ENCODE peak calls at places on chromosome 7, in six cellular contexts. B is stimulated activated CD4-positive, alpha-beta T cell treated with anti-CD3 and anti-CD28 coated beads, Interleukin-2, amount 100 ng/mL, for 24 hours; W is NCI-H345; A is upper lobe of right lung; X is mesenchymal stem cell; Z is activated B cell treated with CpG ODN at 0.5 μM for 24 hours. V is an unnamed sample.
A peak's percentile ranks its signal among the peaks of the same experiment; 100 is the strongest.

GRCh38 chr7:299628-300027 is 9.7 kb downstream of the FOXL3 start:
- DNase-seq in W (no peak), B (no peak), X (no peak), A (peak; percentile 41), Z (no peak), V (no peak)

GRCh38 chr7:158734861-158735260 is 30.3 kb upstream of the NCAPG2 start:
- DNase-seq in X (peak; percentile 30), A (no peak), W (no peak), Z (no peak), B (no peak), V (no peak)

GRCh38 chr7:112204072-112204775 is 2.0 kb downstream of the DOCK4 start:
- DNase-seq in W (peak; percentile 39), B (no peak), A (no peak), Z (no peak), X (peak; percentile 38), V (no peak)

GRCh38 chr7:90595801-90596683 is at the start of gene CDK14:
- DNase-seq in B (peak; percentile 46), W (peak; percentile 81), A (peak; percentile 91), X (peak; percentile 72), Z (peak; percentile 79), V (peak; percentile 92)

GRCh38 chr7:150373049-150373801 is 4.6 kb downstream of the REPIN1 start:
- DNase-seq in Z (no peak), A (peak; percentile 46), W (no peak), X (no peak), B (no peak), V (no peak)

GRCh38 chr7:82549616-82550285 is 106.2 kb upstream of the CACNA2D1 start:
- DNase-seq in A (no peak), W (no peak), B (no peak), X (no peak), Z (no peak), V (no peak)

GRCh38 chr7:45990276-45990675 is 69.2 kb upstream of the IGFBP3 start:
- DNase-seq in B (no peak), Z (no peak), X (no peak), A (no peak), W (no peak), V (no peak)

GRCh38 chr7:129502708-129503685 is 666 bp downstream of the SMKR1 start:
- DNase-seq in A (no peak), Z (peak; percentile 29), W (peak; percentile 30), B (no peak), X (peak; percentile 14), V (peak; percentile 14)

GRCh38 chr7:132270517-132270916 is 305.8 kb downstream of the PLXNA4 start:
- DNase-seq in X (peak; percentile 37), A (no peak), B (no peak), Z (no peak), W (no peak), V (peak; percentile 27)

GRCh38 chr7:155832581-155832981 is 20.3 kb upstream of the SHH start:
- DNase-seq in A (peak; percentile 64), W (no peak), B (no peak), X (no peak), Z (no peak), V (no peak)

GRCh38 chr7:8481752-8482446 is 48.5 kb downstream of the NXPH1 start:
- DNase-seq in A (no peak), W (no peak), B (no peak), X (peak; percentile 64), Z (no peak), V (no peak)

GRCh38 chr7:12570529-12571461 is at the start of gene SCIN:
- DNase-seq in Z (no peak), B (no peak), W (peak; percentile 89), A (peak; percentile 83), X (peak; percentile 52), V (peak; percentile 59)

GRCh38 chr7:90563286-90563685 is 32.8 kb upstream of the CDK14 start:
- DNase-seq in X (no peak), B (no peak), Z (no peak), A (no peak), W (no peak), V (no peak)

GRCh38 chr7:94380264-94380663 is 14.4 kb upstream of the COL1A2 start:
- DNase-seq in W (no peak), Z (no peak), A (no peak), X (no peak), B (no peak), V (no peak)

GRCh38 chr7:28483868-28484267 is 71.5 kb downstream of the CREB5 start:
- DNase-seq in A (no peak), X (no peak), Z (no peak), B (no peak), W (no peak), V (no peak)

GRCh38 chr7:73725703-73726466 is 6.4 kb upstream of the STX1A start:
- DNase-seq in Z (peak; percentile 89), B (peak; percentile 98), W (peak; percentile 88), X (peak; percentile 67), A (peak; percentile 94), V (peak; percentile 91)

GRCh38 chr7:108331971-108332370 is 124.3 kb downstream of the NRCAM start:
- DNase-seq in B (no peak), Z (no peak), A (no peak), W (peak; percentile 24), X (no peak), V (no peak)

GRCh38 chr7:67916571-67916970 is 919.9 kb downstream of the TYW1 start:
- DNase-seq in Z (no peak), W (no peak), B (no peak), A (no peak), X (no peak), V (no peak)

GRCh38 chr7:133645870-133646492 is 393.1 kb downstream of the EXOC4 start:
- DNase-seq in W (peak; percentile 6), B (no peak), X (peak; percentile 24), A (no peak), Z (no peak), V (no peak)

GRCh38 chr7:92246363-92247101 is 758 bp downstream of the ANKIB1 start:
- DNase-seq in W (peak; percentile 45), A (peak; percentile 65), B (peak; percentile 24), Z (no peak), X (peak; percentile 55), V (peak; percentile 31)

GRCh38 chr7:461453-462172 is 58.0 kb downstream of the PDGFA start:
- DNase-seq in B (no peak), A (peak; percentile 63), X (peak; percentile 53), W (no peak), Z (no peak), V (no peak)

GRCh38 chr7:148963583-148964509 is 64.5 kb downstream of the PDIA4 start:
- DNase-seq in W (peak; percentile 34), B (no peak), Z (no peak), A (no peak), X (no peak), V (no peak)

GRCh38 chr7:8418627-8419245 is 14.7 kb upstream of the NXPH1 start:
- DNase-seq in W (peak; percentile 83), Z (no peak), A (no peak), X (peak; percentile 63), B (peak; percentile 58), V (peak; percentile 87)

GRCh38 chr7:36670585-36671431 is 53.5 kb downstream of the AOAH start:
- DNase-seq in B (peak; percentile 75), W (peak; percentile 70), A (no peak), X (peak; percentile 67), Z (no peak), V (peak; percentile 76)

GRCh38 chr7:8125680-8126444 is 136.1 kb downstream of the ICA1 start:
- DNase-seq in Z (peak; percentile 40), W (no peak), B (peak; percentile 77), A (peak; percentile 67), X (no peak), V (no peak)

GRCh38 chr7:139936760-139937310 is 107.8 kb downstream of the TBXAS1 start:
- DNase-seq in B (no peak), X (peak; percentile 91), W (no peak), Z (no peak), A (no peak), V (peak; percentile 67)

GRCh38 chr7:5296627-5297226 is 14.0 kb downstream of the SLC29A4 start:
- DNase-seq in X (peak; percentile 24), W (no peak), Z (peak; percentile 43), B (peak; percentile 69), A (no peak), V (peak; percentile 32)

GRCh38 chr7:92631067-92631829 is 41.1 kb upstream of the FAM133B start:
- DNase-seq in A (no peak), B (peak; percentile 67), X (no peak), W (no peak), Z (no peak), V (no peak)

V was measured in hepatocyte.